ENCODE peak calls at places on chromosomes 16 and 17, in nine cellular contexts. One of them, this sample, is unnamed.
A peak's percentile ranks its signal among the peaks of the same experiment; 100 is the strongest.

GRCh38 chr16:49589721-49590120 is 216.1 kb downstream of the C16orf78 start:
- DNase-seq in AG09309: no peak
- DNase-seq in naive thymus-derived CD4-positive, alpha-beta T cell: no peak
- DNase-seq in skeletal muscle cell: no peak
- DNase-seq in choroid plexus epithelial cell: no peak
- DNase-seq in upper lobe of right lung: no peak
- DNase-seq in body of pancreas: no peak
- DNase-seq in lower lobe of right lung: no peak
- DNase-seq in lower leg skin: no peak
- DNase-seq in this sample: no peak

GRCh38 chr17:38464251-38464722 is 36.0 kb downstream of the ARHGAP23 start:
- DNase-seq in AG09309: no peak
- DNase-seq in naive thymus-derived CD4-positive, alpha-beta T cell: no peak
- DNase-seq in skeletal muscle cell: no peak
- DNase-seq in choroid plexus epithelial cell: no peak
- DNase-seq in upper lobe of right lung: no peak
- DNase-seq in body of pancreas: no peak
- DNase-seq in lower lobe of right lung: no peak
- DNase-seq in lower leg skin: peak; percentile 62
- DNase-seq in this sample: no peak

GRCh38 chr16:85767569-85767968 is 16.7 kb upstream of the C16orf74 start:
- DNase-seq in AG09309: peak; percentile 55
- DNase-seq in naive thymus-derived CD4-positive, alpha-beta T cell: no peak
- DNase-seq in skeletal muscle cell: peak; percentile 46
- DNase-seq in choroid plexus epithelial cell: peak; percentile 80
- DNase-seq in upper lobe of right lung: no peak
- DNase-seq in body of pancreas: no peak
- DNase-seq in lower lobe of right lung: no peak
- DNase-seq in lower leg skin: no peak
- DNase-seq in this sample: no peak

GRCh38 chr17:28147026-28147425 is 104.5 kb downstream of the NLK start:
- DNase-seq in AG09309: no peak
- DNase-seq in naive thymus-derived CD4-positive, alpha-beta T cell: no peak
- DNase-seq in skeletal muscle cell: no peak
- DNase-seq in choroid plexus epithelial cell: no peak
- DNase-seq in upper lobe of right lung: no peak
- DNase-seq in body of pancreas: no peak
- DNase-seq in lower lobe of right lung: no peak
- DNase-seq in lower leg skin: no peak
- DNase-seq in this sample: no peak

GRCh38 chr16:67086829-67087228 is 22.9 kb upstream of the PHAF1 start:
- DNase-seq in AG09309: no peak
- DNase-seq in naive thymus-derived CD4-positive, alpha-beta T cell: no peak
- DNase-seq in skeletal muscle cell: no peak
- DNase-seq in choroid plexus epithelial cell: peak; percentile 34
- DNase-seq in upper lobe of right lung: no peak
- DNase-seq in body of pancreas: no peak
- DNase-seq in lower lobe of right lung: no peak
- DNase-seq in lower leg skin: no peak
- DNase-seq in this sample: no peak

GRCh38 chr17:22669721-22670120 is 977.4 kb downstream of the KCNJ18 start:
- DNase-seq in AG09309: no peak
- DNase-seq in naive thymus-derived CD4-positive, alpha-beta T cell: no peak
- DNase-seq in skeletal muscle cell: no peak
- DNase-seq in choroid plexus epithelial cell: no peak
- DNase-seq in upper lobe of right lung: no peak
- DNase-seq in body of pancreas: no peak
- DNase-seq in lower lobe of right lung: no peak
- DNase-seq in lower leg skin: no peak
- DNase-seq in this sample: no peak

GRCh38 chr16:35569413-35569812 is 2110.0 kb downstream of the TP53TG3F start:
- DNase-seq in AG09309: no peak
- DNase-seq in naive thymus-derived CD4-positive, alpha-beta T cell: no peak
- DNase-seq in skeletal muscle cell: no peak
- DNase-seq in choroid plexus epithelial cell: no peak
- DNase-seq in upper lobe of right lung: no peak
- DNase-seq in body of pancreas: no peak
- DNase-seq in lower lobe of right lung: no peak
- DNase-seq in lower leg skin: no peak
- DNase-seq in this sample: no peak

GRCh38 chr17:70100983-70101382 is 26.0 kb downstream of the KCNJ16 start:
- DNase-seq in AG09309: no peak
- DNase-seq in naive thymus-derived CD4-positive, alpha-beta T cell: no peak
- DNase-seq in skeletal muscle cell: no peak
- DNase-seq in choroid plexus epithelial cell: peak; percentile 20
- DNase-seq in upper lobe of right lung: no peak
- DNase-seq in body of pancreas: no peak
- DNase-seq in lower lobe of right lung: no peak
- DNase-seq in lower leg skin: no peak
- DNase-seq in this sample: no peak

GRCh38 chr16:56789360-56789759 is 59.4 kb downstream of the NUP93 start:
- DNase-seq in AG09309: no peak
- DNase-seq in naive thymus-derived CD4-positive, alpha-beta T cell: peak; percentile 14
- DNase-seq in skeletal muscle cell: no peak
- DNase-seq in choroid plexus epithelial cell: peak; percentile 78
- DNase-seq in upper lobe of right lung: no peak
- DNase-seq in body of pancreas: peak; percentile 47
- DNase-seq in lower lobe of right lung: peak; percentile 52
- DNase-seq in lower leg skin: peak; percentile 21
- DNase-seq in this sample: peak; percentile 55

GRCh38 chr16:87127061-87127765 is 190.0 kb downstream of the C16orf95 start:
- DNase-seq in AG09309: no peak
- DNase-seq in naive thymus-derived CD4-positive, alpha-beta T cell: no peak
- DNase-seq in skeletal muscle cell: no peak
- DNase-seq in choroid plexus epithelial cell: peak; percentile 60
- DNase-seq in upper lobe of right lung: no peak
- DNase-seq in body of pancreas: peak; percentile 26
- DNase-seq in lower lobe of right lung: no peak
- DNase-seq in lower leg skin: no peak
- DNase-seq in this sample: no peak

GRCh38 chr16:2031081-2031577 is 4.4 kb downstream of the NHERF2 start:
- DNase-seq in AG09309: no peak
- DNase-seq in naive thymus-derived CD4-positive, alpha-beta T cell: no peak
- DNase-seq in skeletal muscle cell: no peak
- DNase-seq in choroid plexus epithelial cell: no peak
- DNase-seq in upper lobe of right lung: peak; percentile 71
- DNase-seq in body of pancreas: no peak
- DNase-seq in lower lobe of right lung: no peak
- DNase-seq in lower leg skin: no peak
- DNase-seq in this sample: no peak

GRCh38 chr17:77376795-77377751 is 236.3 kb downstream of the SEC14L1 start:
- DNase-seq in AG09309: no peak
- DNase-seq in naive thymus-derived CD4-positive, alpha-beta T cell: no peak
- DNase-seq in skeletal muscle cell: no peak
- DNase-seq in choroid plexus epithelial cell: peak; percentile 76
- DNase-seq in upper lobe of right lung: peak; percentile 75
- DNase-seq in body of pancreas: peak; percentile 83
- DNase-seq in lower lobe of right lung: no peak
- DNase-seq in lower leg skin: no peak
- DNase-seq in this sample: no peak

GRCh38 chr17:64133546-64134215 is 3.7 kb upstream of the ERN1 start:
- DNase-seq in AG09309: no peak
- DNase-seq in naive thymus-derived CD4-positive, alpha-beta T cell: peak; percentile 58
- DNase-seq in skeletal muscle cell: no peak
- DNase-seq in choroid plexus epithelial cell: peak; percentile 87
- DNase-seq in upper lobe of right lung: no peak
- DNase-seq in body of pancreas: peak; percentile 35
- DNase-seq in lower lobe of right lung: no peak
- DNase-seq in lower leg skin: no peak
- DNase-seq in this sample: peak; percentile 63

GRCh38 chr17:82045916-82046484 is 5.6 kb downstream of the RFNG start:
- DNase-seq in AG09309: no peak
- DNase-seq in naive thymus-derived CD4-positive, alpha-beta T cell: no peak
- DNase-seq in skeletal muscle cell: no peak
- DNase-seq in choroid plexus epithelial cell: no peak
- DNase-seq in upper lobe of right lung: no peak
- DNase-seq in body of pancreas: no peak
- DNase-seq in lower lobe of right lung: no peak
- DNase-seq in lower leg skin: no peak
- DNase-seq in this sample: no peak

GRCh38 chr16:13866073-13866472 is 53.9 kb upstream of the ERCC4 start:
- DNase-seq in AG09309: peak; percentile 46
- DNase-seq in naive thymus-derived CD4-positive, alpha-beta T cell: peak; percentile 6
- DNase-seq in skeletal muscle cell: peak; percentile 28
- DNase-seq in choroid plexus epithelial cell: peak; percentile 88
- DNase-seq in upper lobe of right lung: peak; percentile 72
- DNase-seq in body of pancreas: peak; percentile 88
- DNase-seq in lower lobe of right lung: peak; percentile 73
- DNase-seq in lower leg skin: peak; percentile 15
- DNase-seq in this sample: peak; percentile 50

GRCh38 chr17:74012465-74012864 is 191.0 kb upstream of the RPL38 start:
- DNase-seq in AG09309: no peak
- DNase-seq in naive thymus-derived CD4-positive, alpha-beta T cell: peak; percentile 74
- DNase-seq in skeletal muscle cell: no peak
- DNase-seq in choroid plexus epithelial cell: no peak
- DNase-seq in upper lobe of right lung: no peak
- DNase-seq in body of pancreas: no peak
- DNase-seq in lower lobe of right lung: no peak
- DNase-seq in lower leg skin: no peak
- DNase-seq in this sample: peak; percentile 59

GRCh38 chr17:29927546-29927945 is 2.5 kb downstream of the SSH2 start:
- DNase-seq in AG09309: no peak
- DNase-seq in naive thymus-derived CD4-positive, alpha-beta T cell: no peak
- DNase-seq in skeletal muscle cell: no peak
- DNase-seq in choroid plexus epithelial cell: peak; percentile 47
- DNase-seq in upper lobe of right lung: no peak
- DNase-seq in body of pancreas: no peak
- DNase-seq in lower lobe of right lung: no peak
- DNase-seq in lower leg skin: no peak
- DNase-seq in this sample: no peak

GRCh38 chr17:78159575-78160158 is 8.7 kb upstream of the SYNGR2 start:
- DNase-seq in AG09309: peak; percentile 53
- DNase-seq in naive thymus-derived CD4-positive, alpha-beta T cell: no peak
- DNase-seq in skeletal muscle cell: peak; percentile 9
- DNase-seq in choroid plexus epithelial cell: no peak
- DNase-seq in upper lobe of right lung: no peak
- DNase-seq in body of pancreas: no peak
- DNase-seq in lower lobe of right lung: no peak
- DNase-seq in lower leg skin: no peak
- DNase-seq in this sample: no peak

GRCh38 chr17:74566132-74566753 is 1.1 kb downstream of the CD300H start:
- DNase-seq in AG09309: no peak
- DNase-seq in naive thymus-derived CD4-positive, alpha-beta T cell: no peak
- DNase-seq in skeletal muscle cell: no peak
- DNase-seq in choroid plexus epithelial cell: peak; percentile 23
- DNase-seq in upper lobe of right lung: no peak
- DNase-seq in body of pancreas: peak; percentile 18
- DNase-seq in lower lobe of right lung: no peak
- DNase-seq in lower leg skin: peak; percentile 29
- DNase-seq in this sample: peak; percentile 31

GRCh38 chr17:2795412-2796163 is 650 bp upstream of the RAP1GAP2 start:
- DNase-seq in AG09309: no peak
- DNase-seq in naive thymus-derived CD4-positive, alpha-beta T cell: peak; percentile 11
- DNase-seq in skeletal muscle cell: no peak
- DNase-seq in choroid plexus epithelial cell: no peak
- DNase-seq in upper lobe of right lung: no peak
- DNase-seq in body of pancreas: no peak
- DNase-seq in lower lobe of right lung: no peak
- DNase-seq in lower leg skin: no peak
- DNase-seq in this sample: no peak
- H3K4me3 ChIP-seq in AG09309: no peak overlapping the region
- H3K4me3 ChIP-seq in naive thymus-derived CD4-positive, alpha-beta T cell: peak overlapping the region; percentile 87
- H3K4me3 ChIP-seq in skeletal muscle cell: no peak overlapping the region
- H3K4me3 ChIP-seq in choroid plexus epithelial cell: no peak overlapping the region
- H3K4me3 ChIP-seq in upper lobe of right lung: peak overlapping the region; percentile 38
- H3K4me3 ChIP-seq in body of pancreas: no peak overlapping the region
- H3K4me3 ChIP-seq in lower lobe of right lung: peak overlapping the region; percentile 51
- H3K4me3 ChIP-seq in lower leg skin: no peak overlapping the region
- H3K4me3 ChIP-seq in this sample: peak overlapping the region; percentile 62

GRCh38 chr17:48107137-48108055 is at the start of gene SNX11:
- DNase-seq in AG09309: no peak
- DNase-seq in naive thymus-derived CD4-positive, alpha-beta T cell: peak; percentile 94
- DNase-seq in skeletal muscle cell: peak; percentile 45
- DNase-seq in choroid plexus epithelial cell: peak; percentile 74
- DNase-seq in upper lobe of right lung: peak; percentile 97
- DNase-seq in body of pancreas: peak; percentile 91
- DNase-seq in lower lobe of right lung: peak; percentile 95
- DNase-seq in lower leg skin: peak; percentile 84
- DNase-seq in this sample: peak; percentile 80

GRCh38 chr17:48113201-48113676 is 5.7 kb downstream of the SNX11 start:
- DNase-seq in AG09309: no peak
- DNase-seq in naive thymus-derived CD4-positive, alpha-beta T cell: peak; percentile 69
- DNase-seq in skeletal muscle cell: no peak
- DNase-seq in choroid plexus epithelial cell: no peak
- DNase-seq in upper lobe of right lung: no peak
- DNase-seq in body of pancreas: no peak
- DNase-seq in lower lobe of right lung: peak; percentile 53
- DNase-seq in lower leg skin: no peak
- DNase-seq in this sample: peak; percentile 86

GRCh38 chr17:48106802-48107136 is 797 bp upstream of the SNX11 start:
- DNase-seq in AG09309: no peak
- DNase-seq in naive thymus-derived CD4-positive, alpha-beta T cell: no peak
- DNase-seq in skeletal muscle cell: no peak
- DNase-seq in choroid plexus epithelial cell: no peak
- DNase-seq in upper lobe of right lung: no peak
- DNase-seq in body of pancreas: no peak
- DNase-seq in lower lobe of right lung: no peak
- DNase-seq in lower leg skin: no peak
- DNase-seq in this sample: no peak

GRCh38 chr17:48111937-48112241 is 4.3 kb downstream of the SNX11 start:
- DNase-seq in AG09309: no peak
- DNase-seq in naive thymus-derived CD4-positive, alpha-beta T cell: no peak
- DNase-seq in skeletal muscle cell: no peak
- DNase-seq in choroid plexus epithelial cell: no peak
- DNase-seq in upper lobe of right lung: no peak
- DNase-seq in body of pancreas: no peak
- DNase-seq in lower lobe of right lung: no peak
- DNase-seq in lower leg skin: no peak
- DNase-seq in this sample: no peak

GRCh38 chr17:48110722-48111121 is 3.2 kb downstream of the SNX11 start:
- DNase-seq in AG09309: no peak
- DNase-seq in naive thymus-derived CD4-positive, alpha-beta T cell: no peak
- DNase-seq in skeletal muscle cell: no peak
- DNase-seq in choroid plexus epithelial cell: no peak
- DNase-seq in upper lobe of right lung: no peak
- DNase-seq in body of pancreas: no peak
- DNase-seq in lower lobe of right lung: no peak
- DNase-seq in lower leg skin: no peak
- DNase-seq in this sample: no peak
- H3K4me3 ChIP-seq in AG09309: no peak overlapping the region
- H3K4me3 ChIP-seq in naive thymus-derived CD4-positive, alpha-beta T cell: no peak overlapping the region
- H3K4me3 ChIP-seq in skeletal muscle cell: no peak overlapping the region
- H3K4me3 ChIP-seq in choroid plexus epithelial cell: no peak overlapping the region
- H3K4me3 ChIP-seq in upper lobe of right lung: no peak overlapping the region
- H3K4me3 ChIP-seq in body of pancreas: no peak overlapping the region
- H3K4me3 ChIP-seq in lower lobe of right lung: no peak overlapping the region
- H3K4me3 ChIP-seq in lower leg skin: no peak overlapping the region
- H3K4me3 ChIP-seq in this sample: no peak overlapping the region

GRCh38 chr16:10037771-10038170 is 144.5 kb downstream of the GRIN2A start:
- DNase-seq in AG09309: no peak
- DNase-seq in naive thymus-derived CD4-positive, alpha-beta T cell: no peak
- DNase-seq in skeletal muscle cell: no peak
- DNase-seq in choroid plexus epithelial cell: no peak
- DNase-seq in upper lobe of right lung: no peak
- DNase-seq in body of pancreas: no peak
- DNase-seq in lower lobe of right lung: no peak
- DNase-seq in lower leg skin: no peak
- DNase-seq in this sample: no peak
- H3K4me3 ChIP-seq in AG09309: no peak overlapping the region
- H3K4me3 ChIP-seq in naive thymus-derived CD4-positive, alpha-beta T cell: no peak overlapping the region
- H3K4me3 ChIP-seq in skeletal muscle cell: no peak overlapping the region
- H3K4me3 ChIP-seq in choroid plexus epithelial cell: no peak overlapping the region
- H3K4me3 ChIP-seq in upper lobe of right lung: no peak overlapping the region
- H3K4me3 ChIP-seq in body of pancreas: no peak overlapping the region
- H3K4me3 ChIP-seq in lower lobe of right lung: no peak overlapping the region
- H3K4me3 ChIP-seq in lower leg skin: no peak overlapping the region
- H3K4me3 ChIP-seq in this sample: no peak overlapping the region

GRCh38 chr17:17738901-17739300 is 57.6 kb downstream of the RAI1 start:
- DNase-seq in AG09309: no peak
- DNase-seq in naive thymus-derived CD4-positive, alpha-beta T cell: no peak
- DNase-seq in skeletal muscle cell: no peak
- DNase-seq in choroid plexus epithelial cell: peak; percentile 26
- DNase-seq in upper lobe of right lung: no peak
- DNase-seq in body of pancreas: no peak
- DNase-seq in lower lobe of right lung: no peak
- DNase-seq in lower leg skin: no peak
- DNase-seq in this sample: no peak
- H3K4me3 ChIP-seq in AG09309: no peak overlapping the region
- H3K4me3 ChIP-seq in naive thymus-derived CD4-positive, alpha-beta T cell: no peak overlapping the region
- H3K4me3 ChIP-seq in skeletal muscle cell: no peak overlapping the region
- H3K4me3 ChIP-seq in choroid plexus epithelial cell: no peak overlapping the region
- H3K4me3 ChIP-seq in upper lobe of right lung: no peak overlapping the region
- H3K4me3 ChIP-seq in body of pancreas: no peak overlapping the region
- H3K4me3 ChIP-seq in lower lobe of right lung: no peak overlapping the region
- H3K4me3 ChIP-seq in lower leg skin: no peak overlapping the region
- H3K4me3 ChIP-seq in this sample: no peak overlapping the region